ENCODE peak calls at places on chromosome 17, in six cellular contexts. One of them, this sample, is unnamed.

GRCh38 chr17:9022553-9023388 is 1.5 kb downstream of the NTN1 start:
- DNase-seq in astrocyte of the hippocampus: peak; percentile 67
- DNase-seq in HFF-Myc: no peak
- DNase-seq in type B pancreatic cell: no peak
- DNase-seq in NCI-H1105: peak; percentile 27
- DNase-seq in EL: peak; percentile 5
- DNase-seq in this sample: no peak

GRCh38 chr17:44820631-44821196 is 9.4 kb downstream of the GJC1 start:
- DNase-seq in NCI-H1105: peak; percentile 91
- DNase-seq in EL: peak; percentile 95
- DNase-seq in HFF-Myc: peak; percentile 75
- DNase-seq in type B pancreatic cell: no peak
- DNase-seq in astrocyte of the hippocampus: peak; percentile 91
- DNase-seq in this sample: peak; percentile 55

GRCh38 chr17:78709688-78710290 is 72.3 kb downstream of the CYTH1 start:
- DNase-seq in NCI-H1105: no peak
- DNase-seq in type B pancreatic cell: no peak
- DNase-seq in EL: no peak
- DNase-seq in HFF-Myc: no peak
- DNase-seq in astrocyte of the hippocampus: no peak
- DNase-seq in this sample: no peak

GRCh38 chr17:71327376-71328059 is 793.3 kb upstream of the SOX9 start:
- DNase-seq in type B pancreatic cell: no peak
- DNase-seq in astrocyte of the hippocampus: peak; percentile 54
- DNase-seq in HFF-Myc: no peak
- DNase-seq in EL: peak; percentile 21
- DNase-seq in NCI-H1105: no peak
- DNase-seq in this sample: no peak

GRCh38 chr17:81250286-81251090 is 11.4 kb downstream of the NDUFAF8 start:
- DNase-seq in NCI-H1105: peak; percentile 62
- DNase-seq in type B pancreatic cell: no peak
- DNase-seq in HFF-Myc: no peak
- DNase-seq in EL: no peak
- DNase-seq in astrocyte of the hippocampus: no peak
- DNase-seq in this sample: no peak

GRCh38 chr17:65799454-65799853 is 238.0 kb upstream of the AXIN2 start:
- DNase-seq in NCI-H1105: no peak
- DNase-seq in type B pancreatic cell: no peak
- DNase-seq in astrocyte of the hippocampus: no peak
- DNase-seq in HFF-Myc: no peak
- DNase-seq in EL: no peak
- DNase-seq in this sample: no peak

GRCh38 chr17:81387235-81388060 is 7.8 kb upstream of the BAHCC1 start:
- DNase-seq in EL: peak; percentile 69
- DNase-seq in type B pancreatic cell: no peak
- DNase-seq in astrocyte of the hippocampus: peak; percentile 76
- DNase-seq in NCI-H1105: no peak
- DNase-seq in HFF-Myc: no peak
- DNase-seq in this sample: peak; percentile 59

GRCh38 chr17:29526322-29526721 is 40.5 kb downstream of the ABHD15 start:
- DNase-seq in type B pancreatic cell: no peak
- DNase-seq in NCI-H1105: no peak
- DNase-seq in HFF-Myc: no peak
- DNase-seq in astrocyte of the hippocampus: no peak
- DNase-seq in EL: no peak
- DNase-seq in this sample: no peak

GRCh38 chr17:6494239-6494941 is 50.1 kb downstream of the PIMREG start:
- DNase-seq in HFF-Myc: no peak
- DNase-seq in astrocyte of the hippocampus: no peak
- DNase-seq in EL: no peak
- DNase-seq in type B pancreatic cell: no peak
- DNase-seq in NCI-H1105: no peak
- DNase-seq in this sample: no peak

GRCh38 chr17:17495448-17496188 is 577 bp downstream of the RASD1 start:
- DNase-seq in type B pancreatic cell: no peak
- DNase-seq in HFF-Myc: no peak
- DNase-seq in EL: peak; percentile 15
- DNase-seq in NCI-H1105: peak; percentile 37
- DNase-seq in astrocyte of the hippocampus: no peak
- DNase-seq in this sample: no peak

GRCh38 chr17:9226130-9226793 is 205.0 kb downstream of the NTN1 start:
- DNase-seq in astrocyte of the hippocampus: no peak
- DNase-seq in type B pancreatic cell: no peak
- DNase-seq in EL: no peak
- DNase-seq in HFF-Myc: no peak
- DNase-seq in NCI-H1105: no peak
- DNase-seq in this sample: no peak

GRCh38 chr17:6075050-6075449 is 4.9 kb downstream of the WSCD1 start:
- DNase-seq in HFF-Myc: no peak
- DNase-seq in astrocyte of the hippocampus: no peak
- DNase-seq in type B pancreatic cell: no peak
- DNase-seq in NCI-H1105: no peak
- DNase-seq in EL: no peak
- DNase-seq in this sample: no peak

GRCh38 chr17:28549274-28550132 is 2.9 kb downstream of the UNC119 start:
- DNase-seq in EL: no peak
- DNase-seq in type B pancreatic cell: no peak
- DNase-seq in NCI-H1105: no peak
- DNase-seq in astrocyte of the hippocampus: no peak
- DNase-seq in HFF-Myc: no peak
- DNase-seq in this sample: no peak

GRCh38 chr17:57924677-57925076 is 30.5 kb downstream of the CUEDC1 start:
- DNase-seq in EL: no peak
- DNase-seq in astrocyte of the hippocampus: peak; percentile 84
- DNase-seq in type B pancreatic cell: no peak
- DNase-seq in HFF-Myc: no peak
- DNase-seq in NCI-H1105: no peak
- DNase-seq in this sample: no peak

GRCh38 chr17:76427457-76428231 is 25.3 kb downstream of the UBE2O start:
- DNase-seq in HFF-Myc: no peak
- DNase-seq in type B pancreatic cell: no peak
- DNase-seq in EL: peak; percentile 13
- DNase-seq in NCI-H1105: no peak
- DNase-seq in astrocyte of the hippocampus: peak; percentile 50
- DNase-seq in this sample: no peak

GRCh38 chr17:50064253-50064991 is 8.5 kb downstream of the ITGA3 start:
- DNase-seq in NCI-H1105: no peak
- DNase-seq in EL: peak; percentile 100
- DNase-seq in HFF-Myc: peak; percentile 78
- DNase-seq in astrocyte of the hippocampus: peak; percentile 97
- DNase-seq in type B pancreatic cell: no peak
- DNase-seq in this sample: no peak

GRCh38 chr17:5282639-5283217 is 644 bp downstream of the RABEP1 start:
- DNase-seq in type B pancreatic cell: no peak
- DNase-seq in HFF-Myc: no peak
- DNase-seq in EL: peak; percentile 23
- DNase-seq in NCI-H1105: no peak
- DNase-seq in astrocyte of the hippocampus: no peak
- DNase-seq in this sample: no peak

GRCh38 chr17:69342896-69343644 is 16.1 kb upstream of the ABCA5 start:
- DNase-seq in NCI-H1105: no peak
- DNase-seq in EL: no peak
- DNase-seq in type B pancreatic cell: no peak
- DNase-seq in astrocyte of the hippocampus: no peak
- DNase-seq in HFF-Myc: no peak
- DNase-seq in this sample: no peak

GRCh38 chr17:80936218-80936617 is 55.4 kb upstream of the CHMP6 start:
- DNase-seq in type B pancreatic cell: no peak
- DNase-seq in NCI-H1105: no peak
- DNase-seq in EL: no peak
- DNase-seq in HFF-Myc: no peak
- DNase-seq in astrocyte of the hippocampus: no peak
- DNase-seq in this sample: no peak

GRCh38 chr17:79513206-79513605 is 97.6 kb downstream of the RBFOX3 start:
- DNase-seq in type B pancreatic cell: no peak
- DNase-seq in HFF-Myc: no peak
- DNase-seq in NCI-H1105: no peak
- DNase-seq in EL: no peak
- DNase-seq in astrocyte of the hippocampus: no peak
- DNase-seq in this sample: no peak

GRCh38 chr17:63544467-63545301 is 5.6 kb upstream of the DCAF7 start:
- DNase-seq in astrocyte of the hippocampus: no peak
- DNase-seq in EL: no peak
- DNase-seq in HFF-Myc: no peak
- DNase-seq in type B pancreatic cell: no peak
- DNase-seq in NCI-H1105: no peak
- DNase-seq in this sample: no peak

GRCh38 chr17:63571632-63572310 is 21.5 kb downstream of the DCAF7 start:
- DNase-seq in NCI-H1105: no peak
- DNase-seq in EL: peak; percentile 87
- DNase-seq in type B pancreatic cell: no peak
- DNase-seq in astrocyte of the hippocampus: peak; percentile 15
- DNase-seq in HFF-Myc: peak; percentile 46
- DNase-seq in this sample: no peak

GRCh38 chr17:49901460-49902331 is 53.8 kb upstream of the TAC4 start:
- DNase-seq in NCI-H1105: peak; percentile 25
- DNase-seq in EL: no peak
- DNase-seq in astrocyte of the hippocampus: peak; percentile 47
- DNase-seq in type B pancreatic cell: no peak
- DNase-seq in HFF-Myc: no peak
- DNase-seq in this sample: peak; percentile 52

GRCh38 chr17:20944014-20944905 is 98.6 kb downstream of the USP22 start:
- DNase-seq in NCI-H1105: peak; percentile 83
- DNase-seq in type B pancreatic cell: no peak
- DNase-seq in HFF-Myc: no peak
- DNase-seq in EL: no peak
- DNase-seq in astrocyte of the hippocampus: no peak
- DNase-seq in this sample: peak; percentile 33

GRCh38 chr17:1994707-1995106 is 30.4 kb downstream of the RTN4RL1 start:
- DNase-seq in NCI-H1105: no peak
- DNase-seq in astrocyte of the hippocampus: no peak
- DNase-seq in EL: no peak
- DNase-seq in HFF-Myc: no peak
- DNase-seq in type B pancreatic cell: no peak
- DNase-seq in this sample: no peak

This sample was measured in HEK293T.